ENCODE peak calls at places on chromosomes 11 and 22, in eight cellular contexts. G is bronchial epithelial cell; I is T-helper 1 cell; O is activated CD8-positive, alpha-beta memory T cell treated with anti-CD3 and anti-CD28 coated beads for 1 hour; K is T-cell; N is lower lobe of right lung; D is CD4-positive, alpha-beta memory T cell; C is pons. H is an unnamed sample.

GRCh38 chr11:131744847-131745246 is 374.4 kb downstream of the NTM start:
- DNase-seq in C (no peak), I (no peak), N (no peak), G (peak), K (no peak), O (no peak), D (no peak), H (no peak)

GRCh38 chr11:81673001-81673400 is 1060.7 kb downstream of the FAM181B start:
- DNase-seq in K (no peak), C (no peak), G (peak), D (no peak), I (no peak), O (no peak), N (no peak), H (no peak)

GRCh38 chr11:34860518-34860917 is 55.7 kb downstream of the APIP start:
- DNase-seq in K (no peak), N (no peak), G (no peak), I (no peak), O (no peak), D (no peak), C (no peak), H (no peak)

GRCh38 chr11:88181776-88182175 is 6.5 kb upstream of the RAB38 start:
- DNase-seq in D (no peak), I (no peak), G (peak), O (no peak), K (no peak), C (no peak), N (no peak), H (no peak)

GRCh38 chr11:76763573-76764348 is 19.4 kb upstream of the TSKU start:
- DNase-seq in G (peak), O (no peak), I (no peak), N (no peak), K (no peak), C (peak), D (no peak), H (no peak)

GRCh38 chr22:36081023-36081431 is 52.4 kb upstream of the RBFOX2 start:
- DNase-seq in I (no peak), O (no peak), K (no peak), G (peak), D (no peak), C (no peak), N (no peak), H (no peak)

GRCh38 chr11:97610000-97610399 is 1220.2 kb downstream of the JRKL start:
- DNase-seq in D (no peak), I (no peak), K (no peak), N (no peak), C (no peak), O (no peak), G (no peak), H (no peak)

GRCh38 chr11:45994421-45995341 is 72.2 kb downstream of the LARGE2 start:
- DNase-seq in D (no peak), C (no peak), K (no peak), I (no peak), N (no peak), G (no peak), O (no peak), H (no peak)

GRCh38 chr22:35594686-35595085 is 22.4 kb downstream of the MB start:
- DNase-seq in K (no peak), C (no peak), G (no peak), D (no peak), O (no peak), N (no peak), I (no peak), H (no peak)

GRCh38 chr11:22795914-22796313 is 33.7 kb downstream of the SVIP start:
- DNase-seq in I (no peak), C (no peak), O (no peak), N (no peak), K (no peak), G (no peak), D (no peak), H (no peak)

GRCh38 chr11:69475866-69476714 is 5.4 kb upstream of the LINC01488 start:
- DNase-seq in N (peak), G (no peak), K (no peak), O (no peak), D (no peak), C (no peak), I (no peak), H (no peak)

GRCh38 chr22:20611418-20611817 is 104.0 kb downstream of the MED15 start:
- DNase-seq in D (no peak), I (no peak), K (no peak), O (no peak), C (no peak), N (peak), G (no peak), H (no peak)